ENCODE peak calls at places on chromosomes 3 and 15, in five cellular contexts. P is uterus, Z is stomach, N is IMR-90, Y is Peyer's patch. V is an unnamed sample. For H3K4me1, the result is how much of the 10 kb centered on the place peaks cover.

GRCh38 chr3:55339390-55339789 is 147.7 kb downstream of the WNT5A start:
- DNase-seq in P (no peak), Z (no peak), N (no peak), Y (no peak), V (no peak)

GRCh38 chr3:139846729-139847128 is 88.3 kb upstream of the CLSTN2 start:
- DNase-seq in P (no peak), Z (no peak), N (no peak), Y (no peak), V (no peak)

GRCh38 chr3:187567741-187568140 is 102.5 kb downstream of the SST start:
- DNase-seq in P (no peak), Z (no peak), N (peak), Y (no peak), V (no peak)

GRCh38 chr15:75809986-75810750 is 33.1 kb upstream of the UBE2Q2 start:
- DNase-seq in P (no peak), Z (peak), N (no peak), Y (no peak), V (no peak)

GRCh38 chr15:95127356-95127755 is 896.0 kb downstream of the MCTP2 start:
- DNase-seq in P (no peak), Z (no peak), N (peak), Y (no peak), V (no peak)

GRCh38 chr3:99789322-99789721 is 28.3 kb upstream of the CMSS1 start:
- DNase-seq in P (no peak), Z (no peak), N (peak), Y (peak), V (no peak)

GRCh38 chr15:39685999-39686613 is 96.5 kb downstream of the FSIP1 start:
- DNase-seq in P (no peak), Z (no peak), N (peak), Y (peak), V (no peak)

GRCh38 chr15:89221543-89221942 is at the start of gene RLBP1:
- DNase-seq in P (no peak), Z (no peak), N (no peak), Y (no peak), V (no peak)

GRCh38 chr3:8968375-8968882 is 5.2 kb upstream of the RAD18 start:
- DNase-seq in P (no peak), Z (no peak), N (no peak), Y (no peak), V (no peak)

GRCh38 chr15:98155356-98155755 is 194.9 kb downstream of the ARRDC4 start:
- DNase-seq in P (no peak), Z (no peak), N (no peak), Y (no peak), V (no peak)

GRCh38 chr3:2889772-2890171 is 220.4 kb downstream of the IL5RA start:
- DNase-seq in P (no peak), Z (no peak), N (no peak), Y (no peak), V (no peak)

GRCh38 chr3:70224337-70224736 is 88.1 kb downstream of the MDFIC2 start:
- DNase-seq in P (no peak), Z (no peak), N (no peak), Y (no peak), V (no peak)
- H3K4me1 ChIP-seq in P (under half), Z (under half), N (under half), Y (under half), V (under half)

GRCh38 chr3:152195206-152195605 is 73.5 kb upstream of the MBNL1 start:
- DNase-seq in P (no peak), Z (no peak), N (no peak), Y (no peak), V (no peak)

GRCh38 chr3:152192936-152193672 is 75.6 kb upstream of the MBNL1 start:
- DNase-seq in P (no peak), Z (no peak), N (no peak), Y (no peak), V (no peak)

GRCh38 chr3:152192050-152192449 is 76.7 kb upstream of the MBNL1 start:
- DNase-seq in P (no peak), Z (no peak), N (no peak), Y (peak), V (no peak)

GRCh38 chr3:152193673-152194267 is 75.0 kb upstream of the MBNL1 start:
- DNase-seq in P (no peak), Z (no peak), N (no peak), Y (peak), V (no peak)

DNA sequence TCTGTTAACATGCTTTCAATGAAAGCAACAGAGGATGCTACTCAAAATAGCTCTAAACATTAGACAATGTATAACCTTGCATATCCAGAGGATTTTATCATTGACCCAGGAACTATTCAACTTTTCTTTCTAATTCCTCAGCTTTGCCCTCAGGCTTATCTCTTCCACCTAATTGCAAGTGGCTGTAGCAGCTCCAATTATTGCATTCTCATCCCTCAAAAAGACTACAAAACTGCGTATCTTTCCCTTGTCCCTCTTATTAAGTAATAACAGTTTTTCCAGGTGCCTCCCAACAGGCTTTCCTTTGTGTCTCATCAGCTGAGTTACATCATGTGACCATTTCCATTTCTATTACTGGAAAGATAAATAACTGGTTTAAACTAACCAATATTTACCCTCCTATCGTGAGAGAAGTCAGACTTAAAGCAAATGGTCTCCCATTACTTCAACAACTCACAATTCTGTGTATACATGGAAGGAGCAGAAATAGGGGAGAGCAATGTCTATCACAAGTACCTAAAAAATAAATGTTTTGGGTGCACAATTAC is 78.0 kb upstream of the MBNL1 start:
- DNase-seq in P (no peak), Z (no peak), N (no peak), Y (no peak), V (no peak)
- TF ChIP-seq POLR2A in P (no peak), Z (no peak), N (no peak), Y (no peak), V (no peak)

DNA sequence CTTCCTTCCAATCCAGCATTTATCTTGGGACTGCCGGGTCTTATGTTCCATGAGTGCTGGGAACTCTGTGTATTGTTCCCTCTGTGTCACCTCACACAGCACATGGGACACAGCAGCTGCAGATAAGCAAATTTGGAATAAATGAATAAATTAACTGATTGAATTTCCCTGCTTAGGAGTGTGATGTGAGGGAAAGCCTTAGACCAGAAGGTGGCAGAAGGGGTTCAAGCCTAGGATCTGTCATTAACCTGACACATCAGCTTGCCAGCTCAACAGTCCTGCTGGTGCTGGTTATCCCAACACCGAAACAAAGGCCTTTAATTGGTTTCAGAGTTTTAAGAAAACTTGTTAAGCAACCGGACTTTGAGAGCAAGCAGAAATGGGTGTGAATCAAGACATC is 114.4 kb downstream of the OXSM start:
- DNase-seq in P (no peak), Z (no peak), N (no peak), Y (no peak), V (no peak)
- H3K4me1 ChIP-seq in P (under half), Z (under half), N (under half), Y (under half), V (under half)

GRCh38 chr3:129453732-129454131 is 13.7 kb downstream of the IFT122 start:
- DNase-seq in P (no peak), Z (no peak), N (peak), Y (no peak), V (no peak)

GRCh38 chr3:129446926-129447325 is 6.9 kb downstream of the IFT122 start:
- DNase-seq in P (no peak), Z (no peak), N (no peak), Y (no peak), V (no peak)

GRCh38 chr3:129445472-129445871 is 5.4 kb downstream of the IFT122 start:
- DNase-seq in P (no peak), Z (no peak), N (no peak), Y (no peak), V (no peak)

GRCh38 chr3:129448187-129448895 is 8.3 kb downstream of the IFT122 start:
- DNase-seq in P (no peak), Z (peak), N (no peak), Y (no peak), V (no peak)

GRCh38 chr3:129449279-129450115 is 9.5 kb downstream of the IFT122 start:
- DNase-seq in P (no peak), Z (no peak), N (no peak), Y (no peak), V (no peak)
- TF ChIP-seq POLR2A in P (no peak), Z (no peak), N (no peak), Y (no peak), V (no peak)

GRCh38 chr15:80761754-80762153 is 17.4 kb upstream of the CEMIP start:
- DNase-seq in P (no peak), Z (no peak), N (no peak), Y (no peak), V (no peak)

GRCh38 chr15:80760971-80761370 is 18.2 kb upstream of the CEMIP start:
- DNase-seq in P (no peak), Z (no peak), N (no peak), Y (no peak), V (no peak)

GRCh38 chr15:80766275-80766674 is 12.9 kb upstream of the CEMIP start:
- DNase-seq in P (no peak), Z (no peak), N (no peak), Y (no peak), V (no peak)

GRCh38 chr15:80768158-80768557 is 11.0 kb upstream of the CEMIP start:
- DNase-seq in P (no peak), Z (no peak), N (no peak), Y (no peak), V (no peak)

DNA sequence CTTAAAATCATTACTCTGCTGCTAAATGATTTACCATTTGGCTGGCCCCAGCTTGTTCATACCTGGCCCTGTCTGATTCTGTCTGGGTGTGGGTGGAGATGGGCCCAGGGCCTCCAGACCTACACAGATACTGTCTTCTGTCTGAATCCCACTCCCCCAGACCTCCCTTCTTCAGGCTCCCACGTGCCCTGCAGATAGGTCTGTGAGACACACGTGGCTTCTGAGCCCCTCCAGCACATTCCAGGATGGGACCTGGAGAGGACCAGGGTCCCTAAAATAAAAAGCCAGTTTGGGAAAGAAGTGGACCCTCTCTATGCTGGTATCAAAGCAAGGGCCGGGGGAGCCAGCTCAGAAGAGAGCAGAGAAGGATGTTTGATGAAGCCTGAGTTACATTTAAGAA is 14.6 kb upstream of the CEMIP start:
- DNase-seq in P (no peak), Z (no peak), N (no peak), Y (no peak), V (no peak)
- H3K4me1 ChIP-seq in P (under half), Z (under half), N (under half), Y (under half), V (under half)

DNA sequence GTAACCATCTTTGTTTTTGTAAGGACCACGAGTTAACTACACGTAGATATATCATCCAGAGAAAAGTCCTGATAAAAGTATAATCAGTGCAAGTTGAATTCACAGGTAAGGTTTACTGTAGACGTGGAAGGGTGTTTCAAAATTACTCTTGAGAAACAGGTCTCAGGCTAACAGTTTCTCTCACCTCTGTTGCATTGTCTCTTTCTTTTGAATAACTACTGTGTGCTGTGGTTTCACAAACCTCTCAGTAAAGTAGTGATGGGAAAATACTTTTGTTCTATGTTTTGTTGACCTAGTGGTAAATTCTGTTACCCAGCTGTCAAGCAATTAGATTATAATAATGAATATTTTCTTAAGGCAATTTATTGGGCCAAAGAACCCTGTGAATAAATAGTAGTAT is 75.2 kb downstream of the RBMS3 start:
- DNase-seq in P (no peak), Z (no peak), N (no peak), Y (no peak), V (no peak)
- TF ChIP-seq POLR2A in P (no peak), Z (no peak), N (no peak), Y (no peak), V (no peak)